ENCODE peak calls at places on chromosome 21, in four cellular contexts. One of them, this sample, is unnamed.

GRCh38 chr21:45593162-45594022 is 50.1 kb upstream of the PCBP3 start:
- DNase-seq in A549: no peak
- DNase-seq in HepG2: peak; percentile 6
- DNase-seq in K562: no peak
- DNase-seq in this sample: peak; percentile 7

GRCh38 chr21:46144464-46145070 is 10.8 kb downstream of the FTCD start:
- DNase-seq in K562: no peak
- DNase-seq in A549: no peak
- DNase-seq in HepG2: no peak
- DNase-seq in this sample: no peak

GRCh38 chr21:14657241-14658008 is 111.3 kb upstream of the SAMSN1 start:
- DNase-seq in A549: no peak
- DNase-seq in K562: no peak
- DNase-seq in HepG2: no peak
- DNase-seq in this sample: no peak

GRCh38 chr21:34642211-34643075 is 26.4 kb upstream of the CLIC6 start:
- DNase-seq in K562: no peak
- DNase-seq in A549: no peak
- DNase-seq in HepG2: no peak
- DNase-seq in this sample: no peak

GRCh38 chr21:46667735-46668380 is 32.4 kb downstream of the PRMT2 start:
- DNase-seq in HepG2: peak; percentile 14
- DNase-seq in K562: no peak
- DNase-seq in A549: no peak
- DNase-seq in this sample: peak; percentile 57

GRCh38 chr21:43865471-43866181 is 603 bp downstream of the AGPAT3 start:
- DNase-seq in K562: peak; percentile 86
- DNase-seq in A549: peak; percentile 30
- DNase-seq in HepG2: no peak
- DNase-seq in this sample: no peak

GRCh38 chr21:46022551-46023107 is 41.1 kb downstream of the COL6A1 start:
- DNase-seq in K562: peak; percentile 96
- DNase-seq in A549: peak; percentile 14
- DNase-seq in HepG2: peak; percentile 6
- DNase-seq in this sample: no peak

GRCh38 chr21:46552274-46552673 is 52.6 kb downstream of the S100B start:
- DNase-seq in A549: no peak
- DNase-seq in HepG2: no peak
- DNase-seq in K562: no peak
- DNase-seq in this sample: no peak

GRCh38 chr21:18191139-18191538 is 53.5 kb upstream of the CHODL start:
- DNase-seq in HepG2: no peak
- DNase-seq in A549: no peak
- DNase-seq in K562: no peak
- DNase-seq in this sample: no peak

GRCh38 chr21:34942911-34943310 is 106.2 kb downstream of the RUNX1 start:
- DNase-seq in A549: no peak
- DNase-seq in HepG2: no peak
- DNase-seq in K562: no peak
- DNase-seq in this sample: no peak

GRCh38 chr21:33414926-33415325 is 11.7 kb downstream of the IFNGR2 start:
- DNase-seq in K562: no peak
- DNase-seq in A549: no peak
- DNase-seq in HepG2: no peak
- DNase-seq in this sample: no peak

GRCh38 chr21:42925114-42925907 is at the start of gene ERVH48-1:
- DNase-seq in HepG2: no peak
- DNase-seq in K562: no peak
- DNase-seq in A549: no peak
- DNase-seq in this sample: peak; percentile 32

GRCh38 chr21:33865996-33866575 is 49.5 kb downstream of the ATP5PO start:
- DNase-seq in A549: no peak
- DNase-seq in HepG2: no peak
- DNase-seq in K562: no peak
- DNase-seq in this sample: no peak

GRCh38 chr21:45880097-45881068 is 101.2 kb upstream of the COL6A1 start:
- DNase-seq in K562: peak; percentile 76
- DNase-seq in HepG2: peak; percentile 71
- DNase-seq in A549: peak; percentile 62
- DNase-seq in this sample: peak; percentile 85

GRCh38 chr21:16179732-16180131 is 449.9 kb downstream of the USP25 start:
- DNase-seq in HepG2: no peak
- DNase-seq in K562: no peak
- DNase-seq in A549: no peak
- DNase-seq in this sample: no peak

GRCh38 chr21:46116189-46116845 is 18.4 kb downstream of the COL6A2 start:
- DNase-seq in HepG2: no peak
- DNase-seq in A549: no peak
- DNase-seq in K562: no peak
- DNase-seq in this sample: peak; percentile 10

GRCh38 chr21:34255073-34255472 is 108.7 kb upstream of the KCNE2 start:
- DNase-seq in A549: no peak
- DNase-seq in K562: no peak
- DNase-seq in HepG2: no peak
- DNase-seq in this sample: no peak

GRCh38 chr21:32406405-32406804 is 6.1 kb upstream of the EVA1C start:
- DNase-seq in K562: no peak
- DNase-seq in HepG2: no peak
- DNase-seq in A549: no peak
- DNase-seq in this sample: no peak

DNA sequence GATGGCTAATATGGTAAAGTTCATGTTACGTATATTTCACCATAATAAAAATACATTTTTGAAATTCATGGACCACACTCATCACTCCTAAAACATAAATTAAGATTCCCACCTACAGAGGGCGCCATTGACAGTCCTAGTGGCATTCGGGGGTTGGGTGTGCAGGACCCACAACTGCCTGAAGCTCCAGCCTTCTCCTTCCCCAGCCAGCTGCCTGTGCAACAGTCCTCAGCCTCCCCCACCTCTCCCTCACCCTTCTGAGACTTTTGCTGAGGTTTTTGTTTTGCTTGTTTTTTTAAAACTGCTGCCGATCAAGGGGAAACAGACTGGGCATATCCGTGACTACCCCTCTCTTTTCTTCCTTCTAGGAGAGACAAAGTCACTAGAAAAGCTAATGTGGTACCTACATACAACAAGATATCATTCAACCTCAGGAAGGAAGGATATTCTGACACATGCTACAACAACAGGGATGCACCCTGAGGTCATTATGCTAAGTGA is 9.3 kb upstream of the EVA1C start:
- DNase-seq in A549: peak; percentile 45
- DNase-seq in K562: peak; percentile 81
- DNase-seq in HepG2: peak; percentile 48
- DNase-seq in this sample: peak; percentile 58
- TF ChIP-seq HMGXB4 in A549: no peak
- TF ChIP-seq HMGXB4 in K562: no peak
- TF ChIP-seq HMGXB4 in HepG2: no peak
- TF ChIP-seq HMGXB4 in this sample: no peak

DNA sequence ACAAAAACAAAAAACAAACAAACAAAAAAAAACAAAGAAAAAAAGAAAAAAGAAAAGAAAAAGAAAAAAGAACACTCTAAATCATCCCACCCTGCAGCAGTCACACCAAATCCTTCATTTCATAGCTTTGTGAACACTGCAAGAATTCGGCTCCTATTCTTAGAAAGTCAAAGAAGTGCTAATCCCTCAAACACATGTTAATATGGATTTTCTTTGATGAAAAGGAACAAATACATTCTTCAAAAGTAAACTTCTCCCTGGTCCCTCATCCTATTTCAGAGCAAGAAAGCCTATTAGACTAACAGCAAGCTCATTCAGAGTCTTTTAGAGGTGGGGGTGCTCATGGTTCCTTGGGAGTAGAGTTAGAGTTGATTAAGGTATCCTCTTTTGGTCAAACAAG is 7.2 kb upstream of the MRPL39 start:
- DNase-seq in A549: no peak
- DNase-seq in HepG2: no peak
- DNase-seq in K562: no peak
- DNase-seq in this sample: no peak
- TF ChIP-seq HMGXB4 in A549: no peak
- TF ChIP-seq HMGXB4 in HepG2: no peak
- TF ChIP-seq HMGXB4 in K562: no peak
- TF ChIP-seq HMGXB4 in this sample: no peak

GRCh38 chr21:41571938-41572510 is 64.1 kb upstream of the TMPRSS2 start:
- DNase-seq in A549: no peak
- DNase-seq in HepG2: no peak
- DNase-seq in K562: no peak
- DNase-seq in this sample: no peak
- TF ChIP-seq HMGXB4 in A549: no peak
- TF ChIP-seq HMGXB4 in HepG2: no peak
- TF ChIP-seq HMGXB4 in K562: no peak
- TF ChIP-seq HMGXB4 in this sample: no peak

DNA sequence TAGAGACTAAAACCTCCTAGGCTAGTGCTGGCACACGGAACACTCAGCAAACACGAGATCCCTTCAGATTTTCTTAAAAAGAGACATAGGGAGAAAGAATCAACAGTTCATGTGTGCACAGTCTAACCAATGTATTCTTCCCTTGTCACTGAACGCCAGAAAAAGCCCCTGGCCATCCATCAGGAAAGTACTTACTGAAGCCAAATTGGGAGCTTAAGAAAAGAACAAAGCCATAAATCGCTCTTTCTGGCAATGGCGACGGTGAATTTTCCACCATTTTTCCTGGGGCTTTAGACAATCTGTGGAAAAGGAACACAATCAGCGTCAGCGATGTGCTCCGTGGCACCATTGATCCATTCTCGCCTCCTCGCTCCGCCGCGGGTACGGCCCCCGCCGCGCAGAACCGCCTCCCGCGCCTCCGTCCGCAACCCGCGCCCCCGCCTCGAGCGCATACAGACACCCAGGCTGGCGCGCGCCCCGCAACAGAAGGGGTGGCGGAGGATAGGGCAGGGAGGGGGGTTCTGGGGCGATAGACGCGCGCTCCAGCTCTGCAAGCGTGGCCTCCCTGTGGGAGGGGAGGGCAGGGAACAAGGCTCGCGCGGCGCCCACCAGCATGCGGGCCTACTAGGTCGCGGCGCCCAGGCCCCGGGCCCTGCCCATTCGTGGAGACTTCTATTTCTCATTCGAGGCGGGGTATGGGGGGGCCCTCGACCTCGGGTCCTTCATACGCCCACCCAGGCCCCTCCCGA is 458 bp downstream of the PIGP start:
- DNase-seq in A549: peak; percentile 25
- DNase-seq in HepG2: no peak
- DNase-seq in K562: peak; percentile 76
- DNase-seq in this sample: peak; percentile 56
- TF ChIP-seq HMGXB4 in A549: no peak
- TF ChIP-seq HMGXB4 in HepG2: no peak
- TF ChIP-seq HMGXB4 in K562: peak; percentile 54
- TF ChIP-seq HMGXB4 in this sample: no peak